ENCODE peak calls at places on chromosomes 1 and 21, in six cellular contexts. Z is CD8-positive, alpha-beta T cell; X is prostate gland; C is sigmoid colon; H is progenitor cell of endocrine pancreas; O is suprapubic skin. T is an unnamed sample.

GRCh38 chr1:12342261-12343003 is 112.6 kb downstream of the VPS13D start:
- DNase-seq in O (no peak), C (no peak), Z (no peak), X (no peak), H (no peak), T (no peak)

GRCh38 chr1:113008365-113008714 is 52.3 kb upstream of the SLC16A1 start:
- DNase-seq in Z (no peak), H (no peak), X (no peak), C (no peak), O (no peak), T (no peak)

GRCh38 chr1:39105841-39106765 is 80.0 kb downstream of the NDUFS5 start:
- DNase-seq in Z (no peak), X (peak; percentile 35), C (peak; percentile 81), O (peak; percentile 81), H (no peak), T (peak; percentile 41)

GRCh38 chr1:28249879-28250295 is 9.4 kb upstream of the SESN2 start:
- DNase-seq in Z (no peak), H (no peak), X (no peak), C (no peak), O (no peak), T (no peak)

GRCh38 chr1:117321680-117322609 is 45.3 kb upstream of the MAN1A2 start:
- DNase-seq in C (no peak), O (no peak), Z (no peak), H (no peak), X (no peak), T (no peak)

GRCh38 chr1:209886219-209886536 is 51.8 kb upstream of the SYT14 start:
- DNase-seq in X (no peak), O (no peak), C (no peak), Z (no peak), H (no peak), T (no peak)

GRCh38 chr1:46072975-46073374 is 59.5 kb downstream of the PIK3R3 start:
- DNase-seq in O (no peak), C (no peak), H (no peak), Z (no peak), X (no peak), T (no peak)

GRCh38 chr1:154886281-154887036 is 16.4 kb upstream of the KCNN3 start:
- DNase-seq in X (no peak), C (peak; percentile 25), Z (no peak), O (no peak), H (no peak), T (no peak)

GRCh38 chr1:27632387-27633297 is 2.3 kb downstream of the FGR start:
- DNase-seq in C (no peak), X (no peak), O (no peak), H (no peak), Z (no peak), T (peak; percentile 67)

GRCh38 chr1:101187287-101187686 is 49.5 kb upstream of the S1PR1 start:
- DNase-seq in O (no peak), Z (no peak), H (no peak), C (no peak), X (no peak), T (no peak)

GRCh38 chr21:45297869-45298268 is 10.2 kb upstream of the POFUT2 start:
- DNase-seq in C (peak; percentile 30), Z (no peak), X (no peak), H (no peak), O (no peak), T (no peak)

GRCh38 chr21:43578677-43579313 is 80.5 kb downstream of the HSF2BP start:
- DNase-seq in C (no peak), O (no peak), X (no peak), Z (no peak), H (no peak), T (no peak)

GRCh38 chr1:19597463-19598309 is 46.4 kb upstream of the NBL1 start:
- DNase-seq in C (no peak), X (peak; percentile 29), Z (no peak), O (peak; percentile 84), H (no peak), T (no peak)

GRCh38 chr1:29921741-29922140 is 685.4 kb downstream of the PTPRU start:
- DNase-seq in X (no peak), Z (no peak), O (no peak), C (no peak), H (no peak), T (no peak)

GRCh38 chr1:167524651-167525050 is 6.3 kb upstream of the CD247 start:
- DNase-seq in H (no peak), C (no peak), Z (no peak), X (no peak), O (no peak), T (no peak)

GRCh38 chr21:38899277-38899947 is 93.7 kb downstream of the ETS2 start:
- DNase-seq in X (no peak), H (no peak), O (no peak), Z (no peak), C (no peak), T (no peak)

GRCh38 chr1:201480231-201481003 is 11.4 kb upstream of the PHLDA3 start:
- DNase-seq in Z (peak; percentile 35), C (peak; percentile 92), H (no peak), X (peak; percentile 79), O (peak; percentile 91), T (peak; percentile 81)

GRCh38 chr1:11774753-11775152 is 12.8 kb downstream of the C1orf167 start:
- DNase-seq in C (no peak), X (no peak), Z (no peak), H (no peak), O (no peak), T (no peak)

GRCh38 chr1:206503591-206504362 is 3.6 kb upstream of the RASSF5 start:
- DNase-seq in C (peak; percentile 80), X (no peak), Z (no peak), H (no peak), O (no peak), T (peak; percentile 78)

GRCh38 chr1:167648978-167649752 is 19.1 kb downstream of the RCSD1 start:
- DNase-seq in C (no peak), X (no peak), H (no peak), O (no peak), Z (no peak), T (no peak)

GRCh38 chr1:210129759-210130158 is 102.8 kb upstream of the SERTAD4 start:
- DNase-seq in H (no peak), X (no peak), C (no peak), Z (no peak), O (no peak), T (no peak)

GRCh38 chr21:44755227-44755626 is 43.9 kb upstream of the TSPEAR start:
- DNase-seq in X (no peak), H (no peak), O (no peak), Z (no peak), C (no peak), T (no peak)

GRCh38 chr1:54989473-54989872 is 9.0 kb downstream of the TMEM61 start:
- DNase-seq in H (no peak), O (no peak), X (no peak), C (no peak), Z (no peak), T (no peak)

GRCh38 chr1:43282220-43283195 is 2.9 kb downstream of the C1orf210 start:
- DNase-seq in H (no peak), O (no peak), C (peak; percentile 55), Z (no peak), X (no peak), T (no peak)

GRCh38 chr1:170660281-170660713 is 3.6 kb upstream of the PRRX1 start:
- DNase-seq in C (no peak), Z (no peak), O (no peak), X (no peak), H (no peak), T (no peak)

DNA sequence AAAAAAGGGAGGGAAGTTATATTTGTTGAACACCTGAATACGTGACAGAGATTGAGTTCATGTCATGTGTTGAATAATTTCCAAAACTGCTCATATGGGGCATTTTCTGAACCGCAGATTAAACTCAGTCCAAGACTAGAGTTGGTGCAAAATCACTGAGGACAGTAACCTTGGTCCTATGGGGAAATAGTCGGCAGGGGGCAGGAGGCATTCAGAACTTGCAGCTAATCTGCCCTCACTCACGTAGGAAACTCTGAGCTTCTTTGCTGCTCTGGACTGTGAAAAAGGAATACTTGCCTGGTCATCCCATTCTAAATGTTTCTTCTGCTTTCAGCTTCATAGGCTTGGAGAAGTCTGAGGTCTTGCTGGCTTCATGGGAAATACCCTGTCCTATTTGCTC is 228.3 kb upstream of the ZP4 start:
- DNase-seq in C (no peak), O (no peak), Z (no peak), X (no peak), H (no peak), T (no peak)
- TF ChIP-seq CTCF in C (no peak), O (no peak), Z (no peak), X (no peak), H (no peak), T (no peak)

DNA sequence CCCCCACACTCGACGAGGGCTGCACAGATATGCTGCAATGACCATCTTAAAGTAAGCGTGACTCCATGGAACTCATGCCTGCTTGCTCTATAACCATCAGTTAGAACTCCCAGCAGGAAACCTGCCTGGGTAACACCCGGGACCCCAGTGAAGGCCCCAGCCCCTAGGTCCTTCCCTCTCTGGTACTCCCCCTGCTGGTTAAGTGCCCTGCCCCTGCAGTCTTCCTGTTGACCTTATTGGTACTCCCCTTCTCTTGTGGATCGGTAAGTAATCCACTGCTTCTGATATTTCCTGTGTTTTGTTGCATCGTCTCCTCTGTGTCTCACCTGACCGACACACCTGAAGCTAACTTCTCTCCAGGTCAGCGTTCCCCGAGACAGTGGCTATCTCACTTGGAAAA is 104.8 kb upstream of the COG2 start:
- DNase-seq in X (no peak), C (no peak), Z (no peak), H (no peak), O (no peak), T (no peak)
- TF ChIP-seq CTCF in X (no peak), C (no peak), Z (no peak), H (peak; percentile 41), O (no peak), T (no peak)

DNA sequence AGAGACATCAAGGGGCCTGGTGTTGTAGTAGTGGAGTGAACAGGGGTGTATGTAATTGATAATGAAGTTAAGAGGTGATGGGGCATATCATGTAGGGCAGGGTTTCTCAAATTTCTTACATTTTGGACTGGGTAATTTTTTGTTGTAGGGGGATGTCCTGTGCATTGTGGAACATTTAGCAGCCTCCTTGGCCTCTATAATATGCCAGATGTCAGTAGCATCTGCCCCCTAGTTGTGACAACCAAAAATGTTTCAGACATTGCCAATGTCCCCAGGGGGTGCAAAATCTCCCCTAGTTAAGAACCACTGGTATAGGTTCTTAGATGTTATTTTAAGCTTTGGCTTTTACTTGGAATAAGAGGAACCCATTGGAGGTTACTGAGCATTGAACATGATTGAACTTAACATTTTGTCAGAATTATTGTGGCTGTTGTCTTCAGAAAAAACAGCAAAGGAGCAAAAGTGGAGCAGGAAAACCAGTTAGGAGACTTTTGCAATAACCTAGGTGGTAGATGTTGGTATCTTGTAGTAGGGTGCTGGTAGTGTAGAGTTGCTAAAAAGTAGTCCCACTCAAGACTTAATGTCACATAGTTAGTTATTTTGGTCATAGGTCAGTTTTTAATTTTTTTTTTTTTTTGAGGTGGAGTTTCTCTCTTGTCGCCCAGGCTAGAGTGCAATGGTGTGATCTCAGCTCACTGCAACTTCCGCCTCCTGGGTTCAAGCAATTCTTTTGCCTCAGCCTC is 6.2 kb downstream of the ZNF326 start:
- DNase-seq in H (no peak), X (no peak), C (no peak), O (no peak), Z (no peak), T (no peak)
- TF ChIP-seq CTCF in H (no peak), X (no peak), C (no peak), O (no peak), Z (peak; percentile 22), T (peak; percentile 7)

DNA sequence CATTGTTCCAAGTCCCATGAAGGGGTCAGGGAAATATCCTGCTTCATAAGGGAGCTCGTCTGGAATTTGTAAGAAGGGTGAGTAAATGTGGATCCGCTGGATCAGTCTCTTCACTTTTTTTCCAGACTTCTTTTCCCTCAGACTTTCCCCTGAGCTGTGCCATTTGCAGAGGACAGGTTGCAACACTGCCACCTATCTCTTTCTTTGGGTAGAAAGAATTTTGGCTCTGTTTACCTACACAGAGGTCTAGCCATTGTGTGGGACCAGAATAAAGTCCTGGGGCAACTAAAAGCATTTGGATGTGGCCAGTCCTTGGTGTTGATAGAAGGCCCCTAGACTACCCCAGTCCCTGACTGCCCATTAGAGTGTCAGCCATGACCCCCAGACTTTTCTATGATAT is 1146.7 kb upstream of the PRMT6 start:
- DNase-seq in C (no peak), H (no peak), Z (no peak), X (no peak), O (no peak), T (no peak)
- TF ChIP-seq CTCF in C (no peak), H (peak; percentile 10), Z (no peak), X (no peak), O (no peak), T (no peak)

T was measured in GM10248.